ENCODE peak calls at places on chromosome 10, in six cellular contexts. One of them, this sample, is unnamed.

GRCh38 chr10:126314848-126315247 is 73.4 kb downstream of the ADAM12 start:
- DNase-seq in LoVo: no peak
- DNase-seq in GM04503: no peak
- DNase-seq in AG04450: no peak
- DNase-seq in lower leg skin: no peak
- DNase-seq in stimulated activated CD4-positive, alpha-beta T cell treated with anti-CD3 and anti-CD28 coated beads, Interleukin-12 subunit alpha, Interleukin-12 subunit beta, amount 100 ng/mL, for 4 hours: no peak
- DNase-seq in this sample: no peak

GRCh38 chr10:110597476-110597875 is 30.0 kb downstream of the SMC3 start:
- DNase-seq in LoVo: no peak
- DNase-seq in GM04503: no peak
- DNase-seq in AG04450: no peak
- DNase-seq in lower leg skin: no peak
- DNase-seq in stimulated activated CD4-positive, alpha-beta T cell treated with anti-CD3 and anti-CD28 coated beads, Interleukin-12 subunit alpha, Interleukin-12 subunit beta, amount 100 ng/mL, for 4 hours: no peak
- DNase-seq in this sample: no peak

GRCh38 chr10:103042129-103042528 is 124.0 kb downstream of the CNNM2 start:
- DNase-seq in LoVo: no peak
- DNase-seq in GM04503: no peak
- DNase-seq in AG04450: no peak
- DNase-seq in lower leg skin: no peak
- DNase-seq in stimulated activated CD4-positive, alpha-beta T cell treated with anti-CD3 and anti-CD28 coated beads, Interleukin-12 subunit alpha, Interleukin-12 subunit beta, amount 100 ng/mL, for 4 hours: no peak
- DNase-seq in this sample: no peak

GRCh38 chr10:132132391-132132841 is 54.3 kb upstream of the DPYSL4 start:
- DNase-seq in LoVo: no peak
- DNase-seq in GM04503: no peak
- DNase-seq in AG04450: no peak
- DNase-seq in lower leg skin: no peak
- DNase-seq in stimulated activated CD4-positive, alpha-beta T cell treated with anti-CD3 and anti-CD28 coated beads, Interleukin-12 subunit alpha, Interleukin-12 subunit beta, amount 100 ng/mL, for 4 hours: no peak
- DNase-seq in this sample: no peak

GRCh38 chr10:93074597-93075368 is 1.1 kb downstream of the CYP26A1 start:
- DNase-seq in LoVo: no peak
- DNase-seq in GM04503: no peak
- DNase-seq in AG04450: no peak
- DNase-seq in lower leg skin: no peak
- DNase-seq in stimulated activated CD4-positive, alpha-beta T cell treated with anti-CD3 and anti-CD28 coated beads, Interleukin-12 subunit alpha, Interleukin-12 subunit beta, amount 100 ng/mL, for 4 hours: no peak
- DNase-seq in this sample: no peak

GRCh38 chr10:128274938-128275337 is 148.7 kb upstream of the MKI67 start:
- DNase-seq in LoVo: no peak
- DNase-seq in GM04503: peak
- DNase-seq in AG04450: no peak
- DNase-seq in lower leg skin: peak
- DNase-seq in stimulated activated CD4-positive, alpha-beta T cell treated with anti-CD3 and anti-CD28 coated beads, Interleukin-12 subunit alpha, Interleukin-12 subunit beta, amount 100 ng/mL, for 4 hours: no peak
- DNase-seq in this sample: no peak

GRCh38 chr10:118807512-118808305 is 52.9 kb upstream of the CACUL1 start:
- DNase-seq in LoVo: no peak
- DNase-seq in GM04503: no peak
- DNase-seq in AG04450: no peak
- DNase-seq in lower leg skin: no peak
- DNase-seq in stimulated activated CD4-positive, alpha-beta T cell treated with anti-CD3 and anti-CD28 coated beads, Interleukin-12 subunit alpha, Interleukin-12 subunit beta, amount 100 ng/mL, for 4 hours: no peak
- DNase-seq in this sample: no peak

GRCh38 chr10:89384474-89385324 is 6.8 kb downstream of the IFIT1B start:
- DNase-seq in LoVo: no peak
- DNase-seq in GM04503: no peak
- DNase-seq in AG04450: no peak
- DNase-seq in lower leg skin: no peak
- DNase-seq in stimulated activated CD4-positive, alpha-beta T cell treated with anti-CD3 and anti-CD28 coated beads, Interleukin-12 subunit alpha, Interleukin-12 subunit beta, amount 100 ng/mL, for 4 hours: no peak
- DNase-seq in this sample: no peak

GRCh38 chr10:1331560-1331959 is 275.4 kb downstream of the WDR37 start:
- DNase-seq in LoVo: no peak
- DNase-seq in GM04503: no peak
- DNase-seq in AG04450: no peak
- DNase-seq in lower leg skin: no peak
- DNase-seq in stimulated activated CD4-positive, alpha-beta T cell treated with anti-CD3 and anti-CD28 coated beads, Interleukin-12 subunit alpha, Interleukin-12 subunit beta, amount 100 ng/mL, for 4 hours: no peak
- DNase-seq in this sample: no peak

GRCh38 chr10:12235796-12236195 is 39.8 kb downstream of the CDC123 start:
- DNase-seq in LoVo: no peak
- DNase-seq in GM04503: no peak
- DNase-seq in AG04450: peak
- DNase-seq in lower leg skin: no peak
- DNase-seq in stimulated activated CD4-positive, alpha-beta T cell treated with anti-CD3 and anti-CD28 coated beads, Interleukin-12 subunit alpha, Interleukin-12 subunit beta, amount 100 ng/mL, for 4 hours: no peak
- DNase-seq in this sample: no peak

GRCh38 chr10:79311581-79312407 is 35.5 kb upstream of the PPIF start:
- DNase-seq in LoVo: no peak
- DNase-seq in GM04503: no peak
- DNase-seq in AG04450: no peak
- DNase-seq in lower leg skin: no peak
- DNase-seq in stimulated activated CD4-positive, alpha-beta T cell treated with anti-CD3 and anti-CD28 coated beads, Interleukin-12 subunit alpha, Interleukin-12 subunit beta, amount 100 ng/mL, for 4 hours: no peak
- DNase-seq in this sample: no peak

GRCh38 chr10:16779375-16779774 is 37.8 kb downstream of the RSU1 start:
- DNase-seq in LoVo: no peak
- DNase-seq in GM04503: no peak
- DNase-seq in AG04450: no peak
- DNase-seq in lower leg skin: no peak
- DNase-seq in stimulated activated CD4-positive, alpha-beta T cell treated with anti-CD3 and anti-CD28 coated beads, Interleukin-12 subunit alpha, Interleukin-12 subunit beta, amount 100 ng/mL, for 4 hours: peak
- DNase-seq in this sample: no peak

GRCh38 chr10:93294004-93294403 is 188.1 kb downstream of the MYOF start:
- DNase-seq in LoVo: no peak
- DNase-seq in GM04503: no peak
- DNase-seq in AG04450: no peak
- DNase-seq in lower leg skin: no peak
- DNase-seq in stimulated activated CD4-positive, alpha-beta T cell treated with anti-CD3 and anti-CD28 coated beads, Interleukin-12 subunit alpha, Interleukin-12 subunit beta, amount 100 ng/mL, for 4 hours: no peak
- DNase-seq in this sample: no peak

GRCh38 chr10:100481462-100482081 is 18.8 kb downstream of the WNT8B start:
- DNase-seq in LoVo: peak
- DNase-seq in GM04503: no peak
- DNase-seq in AG04450: peak
- DNase-seq in lower leg skin: peak
- DNase-seq in stimulated activated CD4-positive, alpha-beta T cell treated with anti-CD3 and anti-CD28 coated beads, Interleukin-12 subunit alpha, Interleukin-12 subunit beta, amount 100 ng/mL, for 4 hours: peak
- DNase-seq in this sample: peak

GRCh38 chr10:30055094-30055701 is 4.2 kb downstream of the JCAD start:
- DNase-seq in LoVo: no peak
- DNase-seq in GM04503: peak
- DNase-seq in AG04450: no peak
- DNase-seq in lower leg skin: peak
- DNase-seq in stimulated activated CD4-positive, alpha-beta T cell treated with anti-CD3 and anti-CD28 coated beads, Interleukin-12 subunit alpha, Interleukin-12 subunit beta, amount 100 ng/mL, for 4 hours: no peak
- DNase-seq in this sample: no peak

GRCh38 chr10:43195557-43195956 is 57.3 kb downstream of the CSGALNACT2 start:
- DNase-seq in LoVo: no peak
- DNase-seq in GM04503: no peak
- DNase-seq in AG04450: no peak
- DNase-seq in lower leg skin: peak
- DNase-seq in stimulated activated CD4-positive, alpha-beta T cell treated with anti-CD3 and anti-CD28 coated beads, Interleukin-12 subunit alpha, Interleukin-12 subunit beta, amount 100 ng/mL, for 4 hours: no peak
- DNase-seq in this sample: no peak

GRCh38 chr10:23694446-23694920 is 255.6 kb downstream of the OTUD1 start:
- DNase-seq in LoVo: no peak
- DNase-seq in GM04503: no peak
- DNase-seq in AG04450: no peak
- DNase-seq in lower leg skin: no peak
- DNase-seq in stimulated activated CD4-positive, alpha-beta T cell treated with anti-CD3 and anti-CD28 coated beads, Interleukin-12 subunit alpha, Interleukin-12 subunit beta, amount 100 ng/mL, for 4 hours: no peak
- DNase-seq in this sample: no peak

GRCh38 chr10:27223964-27224363 is 16.6 kb downstream of the ACBD5 start:
- DNase-seq in LoVo: peak
- DNase-seq in GM04503: no peak
- DNase-seq in AG04450: no peak
- DNase-seq in lower leg skin: no peak
- DNase-seq in stimulated activated CD4-positive, alpha-beta T cell treated with anti-CD3 and anti-CD28 coated beads, Interleukin-12 subunit alpha, Interleukin-12 subunit beta, amount 100 ng/mL, for 4 hours: peak
- DNase-seq in this sample: peak

GRCh38 chr10:124213881-124214523 is 120.6 kb upstream of the CHST15 start:
- DNase-seq in LoVo: no peak
- DNase-seq in GM04503: no peak
- DNase-seq in AG04450: no peak
- DNase-seq in lower leg skin: no peak
- DNase-seq in stimulated activated CD4-positive, alpha-beta T cell treated with anti-CD3 and anti-CD28 coated beads, Interleukin-12 subunit alpha, Interleukin-12 subunit beta, amount 100 ng/mL, for 4 hours: no peak
- DNase-seq in this sample: no peak

GRCh38 chr10:58588673-58589265 is 76.1 kb downstream of the BICC1 start:
- DNase-seq in LoVo: no peak
- DNase-seq in GM04503: no peak
- DNase-seq in AG04450: no peak
- DNase-seq in lower leg skin: no peak
- DNase-seq in stimulated activated CD4-positive, alpha-beta T cell treated with anti-CD3 and anti-CD28 coated beads, Interleukin-12 subunit alpha, Interleukin-12 subunit beta, amount 100 ng/mL, for 4 hours: no peak
- DNase-seq in this sample: no peak

GRCh38 chr10:36086976-36087726 is 445.1 kb upstream of the FZD8 start:
- DNase-seq in LoVo: no peak
- DNase-seq in GM04503: no peak
- DNase-seq in AG04450: no peak
- DNase-seq in lower leg skin: no peak
- DNase-seq in stimulated activated CD4-positive, alpha-beta T cell treated with anti-CD3 and anti-CD28 coated beads, Interleukin-12 subunit alpha, Interleukin-12 subunit beta, amount 100 ng/mL, for 4 hours: no peak
- DNase-seq in this sample: no peak

GRCh38 chr10:86946215-86947170 is 10.9 kb downstream of the MMRN2 start:
- DNase-seq in LoVo: no peak
- DNase-seq in GM04503: no peak
- DNase-seq in AG04450: no peak
- DNase-seq in lower leg skin: no peak
- DNase-seq in stimulated activated CD4-positive, alpha-beta T cell treated with anti-CD3 and anti-CD28 coated beads, Interleukin-12 subunit alpha, Interleukin-12 subunit beta, amount 100 ng/mL, for 4 hours: no peak
- DNase-seq in this sample: peak

GRCh38 chr10:121078036-121078435 is 226.9 kb downstream of the WDR11 start:
- DNase-seq in LoVo: peak
- DNase-seq in GM04503: no peak
- DNase-seq in AG04450: no peak
- DNase-seq in lower leg skin: no peak
- DNase-seq in stimulated activated CD4-positive, alpha-beta T cell treated with anti-CD3 and anti-CD28 coated beads, Interleukin-12 subunit alpha, Interleukin-12 subunit beta, amount 100 ng/mL, for 4 hours: no peak
- DNase-seq in this sample: no peak

GRCh38 chr10:14040787-14041631 is 289.7 kb downstream of the FRMD4A start:
- DNase-seq in LoVo: no peak
- DNase-seq in GM04503: no peak
- DNase-seq in AG04450: no peak
- DNase-seq in lower leg skin: no peak
- DNase-seq in stimulated activated CD4-positive, alpha-beta T cell treated with anti-CD3 and anti-CD28 coated beads, Interleukin-12 subunit alpha, Interleukin-12 subunit beta, amount 100 ng/mL, for 4 hours: no peak
- DNase-seq in this sample: no peak

GRCh38 chr10:45421231-45422097 is 47.4 kb downstream of the ALOX5 start:
- DNase-seq in LoVo: no peak
- DNase-seq in GM04503: no peak
- DNase-seq in AG04450: no peak
- DNase-seq in lower leg skin: no peak
- DNase-seq in stimulated activated CD4-positive, alpha-beta T cell treated with anti-CD3 and anti-CD28 coated beads, Interleukin-12 subunit alpha, Interleukin-12 subunit beta, amount 100 ng/mL, for 4 hours: no peak
- DNase-seq in this sample: no peak

GRCh38 chr10:30510184-30510931 is 76.4 kb downstream of the MAP3K8 start:
- DNase-seq in LoVo: no peak
- DNase-seq in GM04503: peak
- DNase-seq in AG04450: no peak
- DNase-seq in lower leg skin: peak
- DNase-seq in stimulated activated CD4-positive, alpha-beta T cell treated with anti-CD3 and anti-CD28 coated beads, Interleukin-12 subunit alpha, Interleukin-12 subunit beta, amount 100 ng/mL, for 4 hours: no peak
- DNase-seq in this sample: peak

GRCh38 chr10:102701796-102702195 is 12.4 kb downstream of the ARL3 start:
- DNase-seq in LoVo: no peak
- DNase-seq in GM04503: no peak
- DNase-seq in AG04450: no peak
- DNase-seq in lower leg skin: no peak
- DNase-seq in stimulated activated CD4-positive, alpha-beta T cell treated with anti-CD3 and anti-CD28 coated beads, Interleukin-12 subunit alpha, Interleukin-12 subunit beta, amount 100 ng/mL, for 4 hours: no peak
- DNase-seq in this sample: no peak

GRCh38 chr10:47034511-47035051 is 123.4 kb downstream of the PTPN20 start:
- DNase-seq in LoVo: no peak
- DNase-seq in GM04503: no peak
- DNase-seq in AG04450: no peak
- DNase-seq in lower leg skin: no peak
- DNase-seq in stimulated activated CD4-positive, alpha-beta T cell treated with anti-CD3 and anti-CD28 coated beads, Interleukin-12 subunit alpha, Interleukin-12 subunit beta, amount 100 ng/mL, for 4 hours: no peak
- DNase-seq in this sample: no peak

GRCh38 chr10:22712246-22712958 is 2.0 kb downstream of the PIP4K2A start:
- DNase-seq in LoVo: no peak
- DNase-seq in GM04503: peak
- DNase-seq in AG04450: no peak
- DNase-seq in lower leg skin: no peak
- DNase-seq in stimulated activated CD4-positive, alpha-beta T cell treated with anti-CD3 and anti-CD28 coated beads, Interleukin-12 subunit alpha, Interleukin-12 subunit beta, amount 100 ng/mL, for 4 hours: no peak
- DNase-seq in this sample: no peak

GRCh38 chr10:22554481-22555182 is 159.7 kb downstream of the PIP4K2A start:
- DNase-seq in LoVo: no peak
- DNase-seq in GM04503: peak
- DNase-seq in AG04450: peak
- DNase-seq in lower leg skin: peak
- DNase-seq in stimulated activated CD4-positive, alpha-beta T cell treated with anti-CD3 and anti-CD28 coated beads, Interleukin-12 subunit alpha, Interleukin-12 subunit beta, amount 100 ng/mL, for 4 hours: no peak
- DNase-seq in this sample: peak

GRCh38 chr10:3828404-3829192 is 43.6 kb upstream of the KLF6 start:
- DNase-seq in LoVo: peak
- DNase-seq in GM04503: no peak
- DNase-seq in AG04450: peak
- DNase-seq in lower leg skin: no peak
- DNase-seq in stimulated activated CD4-positive, alpha-beta T cell treated with anti-CD3 and anti-CD28 coated beads, Interleukin-12 subunit alpha, Interleukin-12 subunit beta, amount 100 ng/mL, for 4 hours: peak
- DNase-seq in this sample: no peak

GRCh38 chr10:4652111-4653010 is 173.6 kb upstream of the AKR1E2 start:
- DNase-seq in LoVo: no peak
- DNase-seq in GM04503: no peak
- DNase-seq in AG04450: no peak
- DNase-seq in lower leg skin: no peak
- DNase-seq in stimulated activated CD4-positive, alpha-beta T cell treated with anti-CD3 and anti-CD28 coated beads, Interleukin-12 subunit alpha, Interleukin-12 subunit beta, amount 100 ng/mL, for 4 hours: peak
- DNase-seq in this sample: no peak

GRCh38 chr10:132063432-132063831 is 2.3 kb upstream of the JAKMIP3 start:
- DNase-seq in LoVo: no peak
- DNase-seq in GM04503: no peak
- DNase-seq in AG04450: no peak
- DNase-seq in lower leg skin: no peak
- DNase-seq in stimulated activated CD4-positive, alpha-beta T cell treated with anti-CD3 and anti-CD28 coated beads, Interleukin-12 subunit alpha, Interleukin-12 subunit beta, amount 100 ng/mL, for 4 hours: no peak
- DNase-seq in this sample: no peak

GRCh38 chr10:44471410-44471809 is 86.5 kb upstream of the CXCL12 start:
- DNase-seq in LoVo: no peak
- DNase-seq in GM04503: no peak
- DNase-seq in AG04450: no peak
- DNase-seq in lower leg skin: no peak
- DNase-seq in stimulated activated CD4-positive, alpha-beta T cell treated with anti-CD3 and anti-CD28 coated beads, Interleukin-12 subunit alpha, Interleukin-12 subunit beta, amount 100 ng/mL, for 4 hours: no peak
- DNase-seq in this sample: no peak

GRCh38 chr10:104327745-104328635 is 10.3 kb downstream of the ITPRIP start:
- DNase-seq in LoVo: no peak
- DNase-seq in GM04503: no peak
- DNase-seq in AG04450: no peak
- DNase-seq in lower leg skin: no peak
- DNase-seq in stimulated activated CD4-positive, alpha-beta T cell treated with anti-CD3 and anti-CD28 coated beads, Interleukin-12 subunit alpha, Interleukin-12 subunit beta, amount 100 ng/mL, for 4 hours: no peak
- DNase-seq in this sample: no peak